ENCODE peak calls at places on chromosome 5, in ten cellular contexts. One of them, this sample, is unnamed.
A peak's percentile ranks its signal among the peaks of the same experiment; 100 is the strongest.

GRCh38 chr5:111998871-111999270 is 241.9 kb upstream of the NREP start:
- DNase-seq in Karpas-422: no peak
- DNase-seq in MM.1S: no peak
- DNase-seq in HCT116: no peak
- DNase-seq in mesenchymal stem cell: no peak
- DNase-seq in mammary epithelial cell: peak; percentile 32
- DNase-seq in GM12878: no peak
- DNase-seq in H9: no peak
- DNase-seq in fibroblast of lung: no peak
- DNase-seq in neuronal stem cell: no peak
- DNase-seq in this sample: no peak

GRCh38 chr5:1488882-1489680 is 34.7 kb downstream of the LPCAT1 start:
- DNase-seq in Karpas-422: no peak
- DNase-seq in mammary epithelial cell: peak; percentile 63
- DNase-seq in MM.1S: peak; percentile 60
- DNase-seq in HCT116: no peak
- DNase-seq in H9: no peak
- DNase-seq in GM12878: peak; percentile 77
- DNase-seq in neuronal stem cell: no peak
- DNase-seq in mesenchymal stem cell: peak; percentile 26
- DNase-seq in fibroblast of lung: peak; percentile 71
- DNase-seq in this sample: peak; percentile 69

GRCh38 chr5:174527936-174528557 is 196.3 kb upstream of the MSX2 start:
- DNase-seq in fibroblast of lung: no peak
- DNase-seq in mesenchymal stem cell: no peak
- DNase-seq in mammary epithelial cell: no peak
- DNase-seq in GM12878: no peak
- DNase-seq in HCT116: no peak
- DNase-seq in Karpas-422: no peak
- DNase-seq in MM.1S: no peak
- DNase-seq in H9: no peak
- DNase-seq in neuronal stem cell: no peak
- DNase-seq in this sample: no peak

GRCh38 chr5:179870403-179870903 is 11.8 kb upstream of the MRNIP start:
- DNase-seq in MM.1S: no peak
- DNase-seq in GM12878: no peak
- DNase-seq in Karpas-422: peak; percentile 80
- DNase-seq in fibroblast of lung: peak; percentile 11
- DNase-seq in HCT116: no peak
- DNase-seq in neuronal stem cell: no peak
- DNase-seq in mesenchymal stem cell: peak; percentile 55
- DNase-seq in mammary epithelial cell: no peak
- DNase-seq in H9: peak; percentile 81
- DNase-seq in this sample: peak; percentile 46

GRCh38 chr5:74288448-74289109 is 351.9 kb downstream of the ENC1 start:
- DNase-seq in GM12878: no peak
- DNase-seq in mammary epithelial cell: peak; percentile 33
- DNase-seq in H9: no peak
- DNase-seq in HCT116: no peak
- DNase-seq in fibroblast of lung: no peak
- DNase-seq in Karpas-422: no peak
- DNase-seq in mesenchymal stem cell: peak; percentile 49
- DNase-seq in neuronal stem cell: no peak
- DNase-seq in MM.1S: no peak
- DNase-seq in this sample: no peak

GRCh38 chr5:10133830-10134229 is 115.9 kb downstream of the ATPSCKMT start:
- DNase-seq in MM.1S: no peak
- DNase-seq in HCT116: no peak
- DNase-seq in mesenchymal stem cell: peak; percentile 24
- DNase-seq in neuronal stem cell: no peak
- DNase-seq in GM12878: no peak
- DNase-seq in mammary epithelial cell: no peak
- DNase-seq in Karpas-422: no peak
- DNase-seq in H9: no peak
- DNase-seq in fibroblast of lung: no peak
- DNase-seq in this sample: peak; percentile 49

GRCh38 chr5:156922207-156922792 is 40.7 kb downstream of the TIMD4 start:
- DNase-seq in mammary epithelial cell: no peak
- DNase-seq in MM.1S: peak; percentile 74
- DNase-seq in neuronal stem cell: no peak
- DNase-seq in Karpas-422: no peak
- DNase-seq in GM12878: peak; percentile 66
- DNase-seq in mesenchymal stem cell: no peak
- DNase-seq in fibroblast of lung: no peak
- DNase-seq in HCT116: no peak
- DNase-seq in H9: no peak
- DNase-seq in this sample: no peak

GRCh38 chr5:157306690-157307089 is 40.8 kb downstream of the CYFIP2 start:
- DNase-seq in fibroblast of lung: no peak
- DNase-seq in neuronal stem cell: no peak
- DNase-seq in MM.1S: no peak
- DNase-seq in GM12878: no peak
- DNase-seq in HCT116: no peak
- DNase-seq in Karpas-422: no peak
- DNase-seq in H9: no peak
- DNase-seq in mammary epithelial cell: no peak
- DNase-seq in mesenchymal stem cell: no peak
- DNase-seq in this sample: no peak

GRCh38 chr5:168916266-168916665 is 337.1 kb upstream of the PANK3 start:
- DNase-seq in HCT116: no peak
- DNase-seq in GM12878: no peak
- DNase-seq in mesenchymal stem cell: peak; percentile 28
- DNase-seq in mammary epithelial cell: no peak
- DNase-seq in Karpas-422: no peak
- DNase-seq in MM.1S: no peak
- DNase-seq in H9: peak; percentile 76
- DNase-seq in fibroblast of lung: no peak
- DNase-seq in neuronal stem cell: no peak
- DNase-seq in this sample: no peak

GRCh38 chr5:132528866-132529634 is 14.3 kb downstream of the IL5 start:
- DNase-seq in fibroblast of lung: no peak
- DNase-seq in GM12878: no peak
- DNase-seq in MM.1S: no peak
- DNase-seq in H9: no peak
- DNase-seq in mesenchymal stem cell: no peak
- DNase-seq in HCT116: no peak
- DNase-seq in Karpas-422: peak; percentile 49
- DNase-seq in neuronal stem cell: no peak
- DNase-seq in mammary epithelial cell: no peak
- DNase-seq in this sample: no peak

GRCh38 chr5:15533124-15533893 is 33.3 kb downstream of the FBXL7 start:
- DNase-seq in neuronal stem cell: no peak
- DNase-seq in H9: no peak
- DNase-seq in Karpas-422: no peak
- DNase-seq in GM12878: no peak
- DNase-seq in HCT116: no peak
- DNase-seq in fibroblast of lung: peak; percentile 64
- DNase-seq in mesenchymal stem cell: peak; percentile 61
- DNase-seq in mammary epithelial cell: no peak
- DNase-seq in MM.1S: no peak
- DNase-seq in this sample: no peak

GRCh38 chr5:67203701-67204074 is 7.1 kb upstream of the CD180 start:
- DNase-seq in HCT116: no peak
- DNase-seq in fibroblast of lung: peak; percentile 30
- DNase-seq in Karpas-422: no peak
- DNase-seq in MM.1S: no peak
- DNase-seq in neuronal stem cell: no peak
- DNase-seq in H9: no peak
- DNase-seq in mesenchymal stem cell: no peak
- DNase-seq in GM12878: no peak
- DNase-seq in mammary epithelial cell: no peak
- DNase-seq in this sample: no peak

GRCh38 chr5:43556857-43557593 is at the start of gene PAIP1:
- DNase-seq in H9: peak; percentile 81
- DNase-seq in mesenchymal stem cell: peak; percentile 92
- DNase-seq in neuronal stem cell: peak; percentile 83
- DNase-seq in HCT116: peak; percentile 64
- DNase-seq in GM12878: peak; percentile 37
- DNase-seq in Karpas-422: peak; percentile 95
- DNase-seq in fibroblast of lung: peak; percentile 89
- DNase-seq in MM.1S: peak; percentile 79
- DNase-seq in mammary epithelial cell: peak; percentile 90
- DNase-seq in this sample: peak; percentile 89

GRCh38 chr5:128472032-128472431 is 66.0 kb downstream of the FBN2 start:
- DNase-seq in neuronal stem cell: no peak
- DNase-seq in mammary epithelial cell: no peak
- DNase-seq in mesenchymal stem cell: no peak
- DNase-seq in H9: no peak
- DNase-seq in Karpas-422: no peak
- DNase-seq in MM.1S: no peak
- DNase-seq in fibroblast of lung: no peak
- DNase-seq in HCT116: no peak
- DNase-seq in GM12878: no peak
- DNase-seq in this sample: no peak

GRCh38 chr5:128470663-128471062 is 67.4 kb downstream of the FBN2 start:
- DNase-seq in fibroblast of lung: peak; percentile 22
- DNase-seq in mesenchymal stem cell: peak; percentile 56
- DNase-seq in MM.1S: no peak
- DNase-seq in mammary epithelial cell: no peak
- DNase-seq in GM12878: no peak
- DNase-seq in HCT116: no peak
- DNase-seq in H9: no peak
- DNase-seq in neuronal stem cell: no peak
- DNase-seq in Karpas-422: no peak
- DNase-seq in this sample: no peak

GRCh38 chr5:128472919-128473318 is 65.1 kb downstream of the FBN2 start:
- DNase-seq in neuronal stem cell: no peak
- DNase-seq in MM.1S: no peak
- DNase-seq in mammary epithelial cell: no peak
- DNase-seq in HCT116: no peak
- DNase-seq in fibroblast of lung: no peak
- DNase-seq in GM12878: no peak
- DNase-seq in mesenchymal stem cell: no peak
- DNase-seq in Karpas-422: no peak
- DNase-seq in H9: no peak
- DNase-seq in this sample: no peak

GRCh38 chr5:128464596-128464995 is 73.4 kb downstream of the FBN2 start:
- DNase-seq in mammary epithelial cell: no peak
- DNase-seq in neuronal stem cell: no peak
- DNase-seq in GM12878: no peak
- DNase-seq in mesenchymal stem cell: no peak
- DNase-seq in Karpas-422: no peak
- DNase-seq in MM.1S: no peak
- DNase-seq in fibroblast of lung: peak; percentile 26
- DNase-seq in HCT116: no peak
- DNase-seq in H9: no peak
- DNase-seq in this sample: no peak

DNA sequence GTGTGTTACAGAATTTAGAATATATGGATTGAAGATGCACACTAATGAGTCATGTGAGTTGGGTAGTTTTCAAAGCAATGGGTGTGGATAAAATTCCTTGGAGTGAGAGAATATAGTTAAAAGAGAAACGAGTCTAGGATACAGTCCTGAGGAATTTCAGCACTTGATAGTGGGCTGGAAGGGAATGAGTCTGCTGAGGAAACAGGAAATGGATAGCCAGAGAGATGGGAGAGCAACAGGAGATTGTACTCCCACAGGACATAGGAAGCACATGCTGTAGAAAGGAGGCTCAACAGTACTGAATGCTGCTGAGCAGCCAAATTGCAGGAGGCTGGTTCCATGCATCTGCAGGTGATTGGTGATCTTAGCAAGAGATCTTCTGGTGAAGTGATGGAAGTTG is 68.1 kb downstream of the FBN2 start:
- DNase-seq in fibroblast of lung: peak; percentile 37
- DNase-seq in MM.1S: no peak
- DNase-seq in mammary epithelial cell: no peak
- DNase-seq in mesenchymal stem cell: peak; percentile 33
- DNase-seq in Karpas-422: no peak
- DNase-seq in GM12878: no peak
- DNase-seq in H9: no peak
- DNase-seq in neuronal stem cell: no peak
- DNase-seq in HCT116: no peak
- DNase-seq in this sample: no peak
- H2AFZ ChIP-seq in fibroblast of lung: no peak overlapping the region
- H2AFZ ChIP-seq in MM.1S: no peak overlapping the region
- H2AFZ ChIP-seq in mammary epithelial cell: no peak overlapping the region
- H2AFZ ChIP-seq in mesenchymal stem cell: no peak overlapping the region
- H2AFZ ChIP-seq in Karpas-422: no peak overlapping the region
- H2AFZ ChIP-seq in GM12878: no peak overlapping the region
- H2AFZ ChIP-seq in H9: no peak overlapping the region
- H2AFZ ChIP-seq in neuronal stem cell: no peak overlapping the region
- H2AFZ ChIP-seq in HCT116: no peak overlapping the region
- H2AFZ ChIP-seq in this sample: no peak overlapping the region

GRCh38 chr5:150507283-150508020 is 479 bp upstream of the NDST1 start:
- DNase-seq in mammary epithelial cell: no peak
- DNase-seq in neuronal stem cell: no peak
- DNase-seq in fibroblast of lung: no peak
- DNase-seq in mesenchymal stem cell: no peak
- DNase-seq in HCT116: no peak
- DNase-seq in H9: no peak
- DNase-seq in Karpas-422: no peak
- DNase-seq in MM.1S: no peak
- DNase-seq in GM12878: no peak
- DNase-seq in this sample: no peak
- H3K9ac ChIP-seq in mammary epithelial cell: no peak overlapping the region
- H3K9ac ChIP-seq in neuronal stem cell: peak overlapping the region; percentile 65
- H3K9ac ChIP-seq in fibroblast of lung: no peak overlapping the region
- H3K9ac ChIP-seq in mesenchymal stem cell: peak overlapping the region; percentile 17
- H3K9ac ChIP-seq in HCT116: no peak overlapping the region
- H3K9ac ChIP-seq in H9: no peak overlapping the region
- H3K9ac ChIP-seq in Karpas-422: no peak overlapping the region
- H3K9ac ChIP-seq in MM.1S: no peak overlapping the region
- H3K9ac ChIP-seq in GM12878: no peak overlapping the region
- H3K9ac ChIP-seq in this sample: no peak overlapping the region

GRCh38 chr5:181053760-181054122 is 13.7 kb downstream of the BTNL9 start:
- DNase-seq in mammary epithelial cell: no peak
- DNase-seq in MM.1S: no peak
- DNase-seq in HCT116: no peak
- DNase-seq in H9: peak; percentile 53
- DNase-seq in Karpas-422: no peak
- DNase-seq in fibroblast of lung: no peak
- DNase-seq in GM12878: no peak
- DNase-seq in mesenchymal stem cell: no peak
- DNase-seq in neuronal stem cell: no peak
- DNase-seq in this sample: peak; percentile 22
- H2AFZ ChIP-seq in mammary epithelial cell: peak overlapping the region; percentile 69
- H2AFZ ChIP-seq in MM.1S: no peak overlapping the region
- H2AFZ ChIP-seq in HCT116: no peak overlapping the region
- H2AFZ ChIP-seq in H9: no peak overlapping the region
- H2AFZ ChIP-seq in Karpas-422: no peak overlapping the region
- H2AFZ ChIP-seq in fibroblast of lung: no peak overlapping the region
- H2AFZ ChIP-seq in GM12878: no peak overlapping the region
- H2AFZ ChIP-seq in mesenchymal stem cell: no peak overlapping the region
- H2AFZ ChIP-seq in neuronal stem cell: peak overlapping the region; percentile 94
- H2AFZ ChIP-seq in this sample: peak overlapping the region; percentile 94

DNA sequence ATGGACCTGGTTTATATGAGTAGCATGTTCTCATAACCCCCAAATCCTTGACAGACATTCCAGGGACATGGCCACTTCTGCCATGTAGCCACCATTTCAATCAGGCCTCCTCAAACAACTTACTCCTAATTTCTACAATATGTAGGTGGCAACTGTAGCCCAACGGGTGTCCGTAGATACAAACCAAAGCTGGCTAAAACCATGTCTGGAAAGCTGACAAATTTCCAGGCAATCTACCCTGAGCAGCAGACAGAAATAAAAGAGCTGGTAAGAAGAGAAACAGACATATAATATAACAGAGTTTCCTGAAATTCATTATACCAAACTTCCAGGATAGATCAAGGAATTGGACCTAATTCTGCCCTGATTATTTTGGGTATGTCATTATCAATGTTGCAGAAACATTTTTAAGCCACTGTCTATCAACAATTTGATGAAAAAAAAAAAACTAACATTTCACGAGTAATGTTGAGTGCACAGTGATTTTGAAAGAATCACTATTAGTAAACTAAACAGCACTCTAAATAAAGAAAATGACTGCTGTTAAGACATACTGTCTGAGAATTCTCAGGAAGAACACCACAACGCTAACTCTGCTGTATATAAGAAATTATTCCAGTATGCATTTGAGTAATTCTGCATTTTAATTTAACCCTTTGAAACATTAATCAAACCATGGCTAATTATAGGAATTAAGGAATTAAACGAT is 40.6 kb downstream of the EBF1 start:
- DNase-seq in mesenchymal stem cell: no peak
- DNase-seq in mammary epithelial cell: no peak
- DNase-seq in HCT116: no peak
- DNase-seq in H9: no peak
- DNase-seq in GM12878: no peak
- DNase-seq in MM.1S: no peak
- DNase-seq in neuronal stem cell: no peak
- DNase-seq in Karpas-422: no peak
- DNase-seq in fibroblast of lung: no peak
- DNase-seq in this sample: no peak
- H3K9ac ChIP-seq in mesenchymal stem cell: peak overlapping the region; percentile 90
- H3K9ac ChIP-seq in mammary epithelial cell: no peak overlapping the region
- H3K9ac ChIP-seq in HCT116: no peak overlapping the region
- H3K9ac ChIP-seq in H9: no peak overlapping the region
- H3K9ac ChIP-seq in GM12878: no peak overlapping the region
- H3K9ac ChIP-seq in MM.1S: no peak overlapping the region
- H3K9ac ChIP-seq in neuronal stem cell: no peak overlapping the region
- H3K9ac ChIP-seq in Karpas-422: no peak overlapping the region
- H3K9ac ChIP-seq in fibroblast of lung: no peak overlapping the region
- H3K9ac ChIP-seq in this sample: no peak overlapping the region

This sample was measured in PC-3.